ENCODE peak calls at places on chromosomes 3 and 15, in six cellular contexts. C, T, Z, S, J and L are unnamed samples.
A peak's percentile ranks its signal among the peaks of the same experiment; 100 is the strongest.

GRCh38 chr3:184380627-184381260 is 890 bp downstream of the CHRD start:
- DNase-seq in T (peak; percentile 33), S (no peak), Z (no peak), C (peak; percentile 91), J (no peak), L (no peak)

GRCh38 chr3:117692416-117692995 is 982.9 kb downstream of the TUSC7 start:
- DNase-seq in T (peak; percentile 88), J (peak; percentile 72), C (no peak), Z (no peak), S (no peak), L (no peak)

GRCh38 chr3:182909318-182910040 is 70.9 kb downstream of the DCUN1D1 start:
- DNase-seq in C (peak; percentile 38), T (peak; percentile 44), J (peak; percentile 32), Z (no peak), S (no peak), L (no peak)

GRCh38 chr3:76011121-76011520 is 225.8 kb upstream of the ZNF717 start:
- DNase-seq in Z (no peak), S (no peak), C (peak; percentile 3), T (no peak), J (no peak), L (no peak)

GRCh38 chr15:67803996-67804843 is 21.1 kb upstream of the SKOR1 start:
- DNase-seq in T (no peak), J (no peak), C (no peak), S (no peak), Z (no peak), L (no peak)

GRCh38 chr3:107633327-107634141 is 110.8 kb downstream of the BBX start:
- DNase-seq in T (no peak), C (peak; percentile 39), Z (no peak), S (no peak), J (no peak), L (no peak)

GRCh38 chr3:31733234-31733667 is 200.5 kb downstream of the STT3B start:
- DNase-seq in S (peak; percentile 65), C (no peak), J (no peak), T (no peak), Z (no peak), L (no peak)

GRCh38 chr3:66507631-66508260 is 6.9 kb upstream of the LRIG1 start:
- DNase-seq in S (no peak), Z (peak; percentile 55), T (no peak), J (no peak), C (no peak), L (no peak)

GRCh38 chr15:40463886-40464545 is 6.8 kb upstream of the CHST14 start:
- DNase-seq in S (no peak), J (no peak), T (no peak), Z (no peak), C (peak; percentile 81), L (no peak)

GRCh38 chr3:45870099-45870498 is 16.2 kb upstream of the CCR9 start:
- DNase-seq in C (no peak), Z (peak; percentile 48), T (no peak), S (no peak), J (no peak), L (no peak)

GRCh38 chr3:127090218-127091160 is 102.4 kb upstream of the PRR23E start:
- DNase-seq in J (no peak), T (no peak), Z (no peak), S (no peak), C (peak; percentile 66), L (no peak)

GRCh38 chr3:150797155-150797554 is 34.2 kb upstream of the SIAH2 start:
- DNase-seq in T (peak; percentile 25), S (no peak), Z (no peak), C (no peak), J (peak; percentile 56), L (no peak)

GRCh38 chr15:35000511-35000910 is 12.4 kb upstream of the ZNF770 start:
- DNase-seq in S (no peak), T (peak; percentile 94), C (peak; percentile 90), Z (no peak), J (peak; percentile 98), L (no peak)

GRCh38 chr3:66555214-66555844 is 54.5 kb upstream of the LRIG1 start:
- DNase-seq in T (peak; percentile 11), S (no peak), Z (no peak), J (no peak), C (no peak), L (no peak)

GRCh38 chr15:85625856-85626255 is 168.9 kb downstream of the KLHL25 start:
- DNase-seq in Z (peak; percentile 60), T (peak; percentile 83), S (no peak), J (peak; percentile 70), C (no peak), L (no peak)

GRCh38 chr3:129936757-129937156 is 37.8 kb upstream of the TRH start:
- DNase-seq in S (peak; percentile 41), C (no peak), T (peak; percentile 72), Z (peak; percentile 86), J (peak; percentile 58), L (peak; percentile 72)

GRCh38 chr15:67135494-67135893 is 70.1 kb downstream of the SMAD3 start:
- DNase-seq in Z (peak; percentile 85), T (peak; percentile 65), J (no peak), C (no peak), S (no peak), L (peak; percentile 59)

GRCh38 chr15:88179562-88179961 is 77.0 kb downstream of the NTRK3 start:
- DNase-seq in Z (no peak), C (no peak), S (no peak), T (no peak), J (no peak), L (no peak)

GRCh38 chr15:92801774-92802464 is 98.2 kb upstream of the CHD2 start:
- DNase-seq in J (peak; percentile 88), T (peak; percentile 95), C (peak; percentile 93), S (no peak), Z (no peak), L (peak; percentile 59)

GRCh38 chr3:33749546-33750215 is 31.6 kb upstream of the CLASP2 start:
- DNase-seq in C (no peak), J (peak; percentile 98), S (no peak), T (peak; percentile 53), Z (no peak), L (no peak)

GRCh38 chr15:74062671-74063070 is 19.7 kb downstream of the GOLGA6A start:
- DNase-seq in T (no peak), S (no peak), Z (no peak), C (peak; percentile 34), J (no peak), L (no peak)

GRCh38 chr15:58444658-58445332 is 13.0 kb downstream of the LIPC start:
- DNase-seq in C (no peak), Z (no peak), J (no peak), T (peak; percentile 79), S (no peak), L (no peak)

GRCh38 chr3:195438371-195438770 is 4.4 kb downstream of the ACAP2 start:
- DNase-seq in S (no peak), J (peak; percentile 78), T (no peak), Z (peak; percentile 80), C (no peak), L (no peak)

GRCh38 chr3:190444576-190445145 is 5.0 kb downstream of the TMEM207 start:
- DNase-seq in T (peak; percentile 21), Z (no peak), C (no peak), S (no peak), J (no peak), L (no peak)

GRCh38 chr3:15979490-15979889 is 181.7 kb upstream of the ANKRD28 start:
- DNase-seq in S (no peak), Z (peak; percentile 10), J (peak; percentile 23), T (peak; percentile 48), C (no peak), L (no peak)

GRCh38 chr3:63857311-63857710 is 6.3 kb downstream of the THOC7 start:
- DNase-seq in C (no peak), T (no peak), Z (no peak), J (peak; percentile 57), S (no peak), L (no peak)

GRCh38 chr3:134407247-134407640 is 33.0 kb upstream of the AMOTL2 start:
- DNase-seq in C (peak; percentile 69), J (no peak), S (no peak), T (peak; percentile 67), Z (no peak), L (no peak)
- H3K4me3 ChIP-seq in C (peak overlapping the region; percentile 70), J (no peak overlapping the region), S (no peak overlapping the region), T (peak overlapping the region; percentile 65), Z (no peak overlapping the region), L (no peak overlapping the region)

GRCh38 chr15:26807517-26808427 is 34.9 kb upstream of the GABRB3 start:
- DNase-seq in C (no peak), J (no peak), T (no peak), Z (no peak), S (no peak), L (no peak)
- H3K36me3 ChIP-seq in C (no peaks in the 10 kb centered on the region), J (no peaks in the 10 kb centered on the region), T (no peaks in the 10 kb centered on the region), Z (no peaks in the 10 kb centered on the region), S (no peaks in the 10 kb centered on the region), L (no peaks in the 10 kb centered on the region)

GRCh38 chr3:126004217-126004616 is 35.2 kb downstream of the ROPN1B start:
- DNase-seq in Z (no peak), J (no peak), S (no peak), C (no peak), T (no peak), L (no peak)
- H3K27me3 ChIP-seq in Z (no peaks in the 10 kb centered on the region), J (no peaks in the 10 kb centered on the region), S (no peaks in the 10 kb centered on the region), C (no peaks in the 10 kb centered on the region), T (no peaks in the 10 kb centered on the region), L (no peaks in the 10 kb centered on the region)

DNA sequence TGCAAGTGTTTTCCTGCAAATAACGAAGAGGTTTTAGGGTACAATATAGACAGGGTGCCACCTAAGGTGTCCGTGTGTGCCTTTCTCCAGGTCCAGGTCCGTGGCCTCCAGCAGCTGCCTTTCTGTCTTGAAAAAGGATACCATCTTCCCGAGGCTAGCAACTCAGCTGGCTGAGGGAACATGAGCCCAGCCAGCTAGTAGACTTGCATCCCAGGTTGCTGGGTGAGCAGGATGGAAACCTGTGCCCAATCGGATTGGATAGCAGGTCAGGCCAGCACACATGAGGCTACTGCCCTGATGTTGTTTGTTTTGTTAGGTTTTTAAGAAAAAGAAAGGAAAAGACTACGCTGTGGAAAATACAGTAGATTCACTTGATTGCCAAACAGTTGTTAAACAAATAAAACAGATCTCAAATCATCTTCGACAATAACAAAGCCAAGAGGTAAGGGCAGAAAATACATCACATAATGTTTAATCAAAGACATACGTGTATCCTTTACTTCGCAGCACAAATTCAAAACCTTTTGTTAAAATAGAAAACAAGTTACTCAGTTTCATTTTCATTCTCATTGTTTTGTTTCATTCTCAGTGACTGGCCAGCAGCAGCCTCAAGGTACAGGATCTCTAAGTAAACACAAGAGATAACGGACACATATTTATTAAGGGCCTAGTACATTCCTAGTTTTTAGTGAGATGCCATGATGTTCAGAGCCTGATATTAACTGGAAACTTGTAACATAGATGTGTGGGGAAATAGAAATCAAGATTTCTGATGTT is 661.2 kb upstream of the NR2F2 start:
- DNase-seq in J (no peak), Z (peak; percentile 3), C (no peak), T (peak; percentile 18), S (no peak), L (no peak)
- H3K4me3 ChIP-seq in J (no peak overlapping the region), Z (no peak overlapping the region), C (peak overlapping the region; percentile 30), T (peak overlapping the region; percentile 59), S (peak overlapping the region; percentile 12), L (no peak overlapping the region)